ENCODE peak calls at places on chromosomes 11 and 22, in four cellular contexts. H is iPS DF 6.9, T is tibial nerve, Y is GM23338. W is an unnamed sample.

GRCh38 chr22:34036936-34037335 is 116.7 kb upstream of the LARGE1 start:
- DNase-seq in H (no peak), Y (peak; percentile 62), T (no peak), W (no peak)

GRCh38 chr11:72179049-72179803 is 12.7 kb upstream of the FOLR1 start:
- DNase-seq in Y (no peak), H (no peak), T (no peak), W (no peak)

GRCh38 chr11:90476442-90477007 is 253.7 kb upstream of the CHORDC1 start:
- DNase-seq in T (peak; percentile 5), H (no peak), Y (peak; percentile 67), W (no peak)

GRCh38 chr11:11408436-11409221 is 55.6 kb upstream of the CSNK2A3 start:
- DNase-seq in H (no peak), Y (no peak), T (no peak), W (no peak)

GRCh38 chr22:28907311-28908008 is 24.1 kb downstream of the ZNRF3 start:
- DNase-seq in T (no peak), H (no peak), Y (no peak), W (no peak)

GRCh38 chr22:43957871-43958270 is 2.6 kb downstream of the SAMM50 start:
- DNase-seq in T (no peak), Y (no peak), H (no peak), W (no peak)

GRCh38 chr11:11243790-11244469 is 109.1 kb downstream of the CSNK2A3 start:
- DNase-seq in T (no peak), H (no peak), Y (peak; percentile 75), W (peak; percentile 64)

GRCh38 chr11:75733346-75734107 is 15.9 kb downstream of the MOGAT2 start:
- DNase-seq in Y (no peak), T (no peak), H (no peak), W (no peak)

GRCh38 chr11:31387379-31387778 is 17.7 kb downstream of the DNAJC24 start:
- DNase-seq in H (no peak), Y (peak; percentile 33), T (no peak), W (no peak)

GRCh38 chr11:62242021-62242420 is at the start of gene SCGB1D2:
- DNase-seq in T (no peak), H (no peak), Y (peak; percentile 17), W (no peak)

GRCh38 chr22:43636086-43636485 is 176.0 kb downstream of the EFCAB6 start:
- DNase-seq in T (no peak), Y (no peak), H (no peak), W (no peak)

DNA sequence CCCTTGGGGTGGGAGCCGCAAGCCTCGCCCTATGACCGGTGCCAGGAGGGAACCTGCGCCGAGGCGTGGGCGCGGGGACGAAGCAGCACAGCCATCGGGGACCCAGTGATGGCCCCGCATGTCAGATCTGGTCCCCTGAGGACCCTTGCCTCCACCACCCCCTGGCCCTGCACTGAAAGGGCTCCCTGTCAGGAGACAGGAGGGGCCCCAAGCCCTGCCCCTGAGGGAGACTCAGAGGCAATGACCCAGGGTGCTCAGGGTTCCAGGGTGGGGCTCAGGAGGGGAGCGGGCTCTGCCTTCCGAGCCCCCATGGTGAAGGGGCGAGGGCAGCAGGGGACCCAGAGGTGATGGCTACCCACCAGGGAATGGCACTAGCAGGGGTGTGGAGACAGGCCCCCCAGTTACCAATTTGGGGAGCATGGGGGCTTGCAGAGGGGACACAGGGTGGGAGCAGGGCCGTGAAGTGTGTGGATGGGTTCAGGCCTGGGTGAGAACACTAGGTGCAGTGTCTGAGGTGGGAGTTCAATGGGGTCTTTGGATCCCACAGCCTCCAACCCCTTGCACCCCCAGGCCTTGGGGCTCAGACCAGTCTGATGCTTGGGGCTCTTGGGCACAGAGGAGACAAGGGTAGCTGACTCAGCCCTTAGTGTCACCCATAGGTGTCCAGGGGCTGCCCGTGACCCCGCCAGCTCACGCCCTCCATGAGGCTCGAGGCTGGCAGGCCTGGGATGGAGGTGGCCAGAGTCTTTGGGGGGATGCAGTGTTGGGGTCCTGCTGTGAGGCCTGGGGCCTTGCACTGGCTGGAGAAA is 499 bp downstream of the LRRC56 start:
- DNase-seq in H (no peak), T (no peak), Y (no peak), W (no peak)
- H3K4me1 ChIP-seq in H (peaks cover 9% of the 10 kb centered on the region), T (peaks cover 34% of the 10 kb centered on the region), Y (no peaks in the 10 kb centered on the region), W (peaks cover 37% of the 10 kb centered on the region)

DNA sequence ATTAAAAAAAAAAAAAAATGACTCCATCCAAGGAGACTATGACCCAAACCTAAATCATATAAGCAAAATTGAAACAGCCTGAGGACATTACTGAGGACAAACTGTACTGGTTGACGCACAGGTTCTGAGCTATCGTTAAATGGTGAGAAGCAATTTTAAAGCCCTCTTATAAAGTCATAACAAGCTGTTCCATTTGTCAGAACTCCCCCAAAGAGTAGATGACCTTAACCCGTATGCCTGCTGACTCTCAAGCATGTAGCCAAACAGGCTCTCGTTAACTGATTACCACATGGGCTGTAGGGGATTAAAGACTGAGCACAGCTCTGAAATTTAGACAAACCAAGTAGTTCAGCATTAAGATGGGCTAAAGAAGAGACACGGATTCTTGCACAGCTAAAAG is 2.2 kb downstream of the CRYAB start:
- DNase-seq in H (no peak), T (no peak), Y (no peak), W (no peak)
- H3K4me3 ChIP-seq in H (no peak overlapping the region), T (peak overlapping the region; percentile 65), Y (no peak overlapping the region), W (no peak overlapping the region)

DNA sequence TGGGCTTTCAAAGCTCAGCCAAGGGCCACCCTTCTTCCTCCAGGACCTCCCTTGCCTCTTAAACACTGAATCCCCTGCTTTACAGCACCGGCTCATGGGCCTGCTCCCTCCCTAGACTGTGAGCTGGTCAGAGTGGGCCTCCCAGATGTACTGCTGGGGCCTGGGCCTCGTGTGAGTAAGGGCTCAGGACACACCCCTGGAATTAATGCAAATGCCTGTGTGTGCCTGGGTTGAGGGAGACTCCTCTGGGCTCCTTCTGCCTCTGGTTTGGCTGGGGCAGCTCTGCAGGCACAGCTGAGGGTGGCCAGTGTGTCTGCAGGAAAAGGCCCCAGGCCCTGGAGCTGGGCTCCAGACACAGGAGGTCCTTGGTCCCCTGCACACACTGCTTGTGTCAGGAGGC is 24.2 kb downstream of the ALX4 start:
- DNase-seq in T (no peak), H (no peak), Y (peak; percentile 19), W (no peak)
- H3K4me1 ChIP-seq in T (no peaks in the 10 kb centered on the region), H (no peaks in the 10 kb centered on the region), Y (no peaks in the 10 kb centered on the region), W (no peaks in the 10 kb centered on the region)

GRCh38 chr11:116986521-116987105 is 111.6 kb downstream of the SIK3 start:
- DNase-seq in H (no peak), T (no peak), Y (peak; percentile 28), W (no peak)
- H3K4me3 ChIP-seq in H (no peak overlapping the region), T (no peak overlapping the region), Y (no peak overlapping the region), W (no peak overlapping the region)

GRCh38 chr11:76767659-76768058 is 15.5 kb upstream of the TSKU start:
- DNase-seq in T (no peak), Y (no peak), H (no peak), W (no peak)
- H3K4me1 ChIP-seq in T (peaks cover 47% of the 10 kb centered on the region), Y (peaks cover 33% of the 10 kb centered on the region), H (peaks cover 5% of the 10 kb centered on the region), W (peaks cover 14% of the 10 kb centered on the region)

GRCh38 chr11:84264066-84264465 is 977.9 kb upstream of the CCDC90B start:
- DNase-seq in H (no peak), T (no peak), Y (no peak), W (no peak)
- H3K4me3 ChIP-seq in H (no peak overlapping the region), T (no peak overlapping the region), Y (no peak overlapping the region), W (no peak overlapping the region)

GRCh38 chr11:57424137-57424801 is 2.7 kb downstream of the SLC43A3 start:
- DNase-seq in Y (no peak), H (no peak), T (no peak), W (no peak)

GRCh38 chr11:57424802-57425564 is 1.9 kb downstream of the SLC43A3 start:
- DNase-seq in Y (no peak), H (no peak), T (peak; percentile 82), W (peak; percentile 63)

GRCh38 chr11:57426439-57426753 is 525 bp downstream of the SLC43A3 start:
- DNase-seq in Y (peak; percentile 50), H (no peak), T (no peak), W (no peak)

GRCh38 chr11:57426754-57427691 is at the start of gene SLC43A3:
- DNase-seq in T (peak; percentile 86), Y (peak; percentile 88), H (no peak), W (peak; percentile 46)

DNA sequence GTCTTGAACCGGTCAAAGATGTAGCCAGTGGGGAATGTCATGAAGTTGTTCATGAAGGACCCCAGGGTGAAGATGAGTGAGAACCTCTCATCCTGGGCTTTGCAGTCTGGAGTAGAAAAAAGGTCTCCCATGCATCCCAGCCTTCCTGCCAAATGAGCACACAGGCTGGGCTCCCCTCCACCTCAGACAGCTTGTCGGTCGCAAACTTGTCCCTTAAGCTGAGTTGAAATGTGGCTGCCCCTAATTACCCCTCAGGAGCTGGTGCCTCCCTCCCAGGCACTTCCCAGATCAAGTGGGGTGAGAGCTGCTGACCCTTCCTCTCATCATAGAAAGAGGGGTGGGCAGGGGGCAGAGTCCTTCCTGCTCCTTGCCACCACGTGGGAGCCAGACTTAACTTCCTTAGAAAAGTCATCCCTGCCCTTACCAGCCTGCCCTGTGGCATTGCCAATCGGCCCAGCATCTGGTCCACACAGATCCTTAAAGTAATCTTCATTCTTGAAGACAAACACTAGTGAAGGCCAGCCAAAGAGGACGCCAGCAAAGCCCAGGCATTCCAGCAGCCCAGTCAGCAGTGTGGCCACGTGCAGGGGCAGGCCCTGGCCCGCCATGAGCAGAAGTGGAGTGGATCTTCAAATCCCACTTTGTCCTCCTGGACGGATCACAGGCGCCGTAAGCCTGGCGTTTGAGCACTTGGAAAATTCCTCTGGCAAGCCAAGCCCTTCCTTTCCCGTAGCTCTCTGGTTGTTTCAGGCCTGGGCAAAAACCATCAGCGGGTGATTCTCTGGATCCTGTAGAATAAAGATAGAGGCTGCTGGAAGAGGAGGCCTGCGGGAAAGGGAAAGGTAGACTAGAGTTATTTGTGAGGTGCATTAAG is 1.1 kb downstream of the SLC43A3 start:
- DNase-seq in H (no peak), T (peak; percentile 59), Y (no peak), W (no peak)
- H3K4me1 ChIP-seq in H (peaks cover 3% of the 10 kb centered on the region), T (peaks cover 36% of the 10 kb centered on the region), Y (peaks cover 15% of the 10 kb centered on the region), W (peaks cover 35% of the 10 kb centered on the region)

W was measured in CD8-positive, alpha-beta memory T cell.